ENCODE peak calls at places on chromosome 1, in five cellular contexts. L is colonic mucosa, H is fibroblast of lung, R is H9, D is HCT116. B is an unnamed sample.

GRCh38 chr1:24735619-24736375 is 9.4 kb upstream of the CLIC4 start:
- DNase-seq in H (peak; percentile 71), D (no peak), L (no peak), R (no peak), B (peak; percentile 61)

GRCh38 chr1:30472009-30472408 is 251.4 kb downstream of the MATN1 start:
- DNase-seq in D (no peak), R (no peak), L (no peak), H (no peak), B (no peak)

GRCh38 chr1:12478612-12478985 is 139.4 kb downstream of the DHRS3 start:
- DNase-seq in R (no peak), H (no peak), L (no peak), D (no peak), B (no peak)

GRCh38 chr1:32051706-32052105 is 21.0 kb upstream of the TMEM39B start:
- DNase-seq in R (no peak), H (no peak), L (no peak), D (no peak), B (no peak)

GRCh38 chr1:203769505-203770343 is 4.7 kb downstream of the LAX1 start:
- DNase-seq in D (no peak), L (peak; percentile 86), H (peak; percentile 93), R (no peak), B (no peak)

GRCh38 chr1:29586991-29587745 is 350.8 kb downstream of the PTPRU start:
- DNase-seq in D (no peak), L (no peak), R (no peak), H (peak; percentile 69), B (no peak)

GRCh38 chr1:203557390-203557789 is 63.4 kb downstream of the OPTC start:
- DNase-seq in D (no peak), R (no peak), H (peak; percentile 88), L (no peak), B (no peak)

GRCh38 chr1:208172389-208173140 is 71.6 kb downstream of the PLXNA2 start:
- DNase-seq in H (peak; percentile 39), D (no peak), L (no peak), R (no peak), B (no peak)

GRCh38 chr1:89260042-89260441 is 12.6 kb downstream of the GBP5 start:
- DNase-seq in H (no peak), D (no peak), R (peak; percentile 29), L (no peak), B (no peak)

GRCh38 chr1:90347366-90347765 is 352.5 kb downstream of the ZNF326 start:
- DNase-seq in H (no peak), L (peak; percentile 62), R (no peak), D (no peak), B (no peak)

GRCh38 chr1:226778657-226779058 is 39.6 kb upstream of the ITPKB start:
- DNase-seq in H (peak; percentile 98), R (no peak), D (no peak), L (peak; percentile 49), B (no peak)

GRCh38 chr1:13228343-13228781 is 2.4 kb upstream of the PRAMEF18 start:
- DNase-seq in D (peak; percentile 22), R (no peak), H (no peak), L (peak; percentile 38), B (no peak)

GRCh38 chr1:9626201-9626608 is 25.3 kb upstream of the PIK3CD start:
- DNase-seq in D (no peak), R (no peak), L (no peak), H (no peak), B (no peak)

GRCh38 chr1:173717238-173717637 is 2.5 kb downstream of the KLHL20 start:
- DNase-seq in R (no peak), D (no peak), H (peak; percentile 6), L (no peak), B (no peak)

GRCh38 chr1:55211909-55212308 is 3.3 kb downstream of the USP24 start:
- DNase-seq in R (no peak), L (no peak), D (no peak), H (no peak), B (no peak)

GRCh38 chr1:50704126-50704525 is 255.9 kb downstream of the FAF1 start:
- DNase-seq in L (no peak), R (no peak), D (peak; percentile 6), H (peak; percentile 19), B (peak; percentile 52)

GRCh38 chr1:94919241-94920030 is 7.5 kb downstream of the CNN3 start:
- DNase-seq in R (no peak), D (no peak), H (peak; percentile 51), L (peak; percentile 59), B (no peak)

GRCh38 chr1:245201827-245202226 is 47.0 kb downstream of the KIF26B start:
- DNase-seq in D (no peak), L (no peak), R (no peak), H (no peak), B (no peak)

GRCh38 chr1:90607736-90608135 is 109.4 kb downstream of the BARHL2 start:
- DNase-seq in R (no peak), D (no peak), H (no peak), L (no peak), B (no peak)

GRCh38 chr1:110829955-110830553 is 42.9 kb upstream of the CD53 start:
- DNase-seq in H (peak; percentile 0), D (peak; percentile 45), R (peak; percentile 51), L (peak; percentile 20), B (peak; percentile 72)

GRCh38 chr1:54009406-54009805 is 8.6 kb downstream of the LDLRAD1 start:
- DNase-seq in H (no peak), R (no peak), D (no peak), L (no peak), B (no peak)

GRCh38 chr1:206631085-206631509 is 4.2 kb upstream of the DYRK3 start:
- DNase-seq in R (peak; percentile 93), H (peak; percentile 80), L (peak; percentile 59), D (peak; percentile 88), B (peak; percentile 82)

GRCh38 chr1:195894411-195894810 is 713.8 kb downstream of the KCNT2 start:
- DNase-seq in L (no peak), D (no peak), R (no peak), H (peak; percentile 19), B (no peak)

GRCh38 chr1:32539584-32540571 is 651 bp downstream of the ZBTB8A start:
- DNase-seq in L (peak; percentile 34), R (peak; percentile 46), D (no peak), H (peak; percentile 64), B (peak; percentile 89)

GRCh38 chr1:101081496-101082282 is 56.1 kb upstream of the DPH5 start:
- DNase-seq in H (no peak), R (no peak), D (no peak), L (no peak), B (no peak)

GRCh38 chr1:243345205-243345604 is 89.4 kb downstream of the SDCCAG8 start:
- DNase-seq in R (no peak), D (no peak), H (no peak), L (no peak), B (no peak)

GRCh38 chr1:243482237-243483022 is 226.6 kb downstream of the SDCCAG8 start:
- DNase-seq in H (peak; percentile 77), R (peak; percentile 69), L (no peak), D (no peak), B (peak; percentile 58)

GRCh38 chr1:971751-972506 is 5.6 kb downstream of the PLEKHN1 start:
- DNase-seq in L (no peak), H (no peak), D (no peak), R (no peak), B (no peak)

GRCh38 chr1:116483481-116484309 is 87.1 kb downstream of the CD58 start:
- DNase-seq in D (no peak), H (no peak), L (peak; percentile 82), R (no peak), B (no peak)

GRCh38 chr1:91427741-91428140 is 23.1 kb upstream of the HFM1 start:
- DNase-seq in R (peak; percentile 56), D (no peak), L (no peak), H (no peak), B (no peak)

GRCh38 chr1:174965006-174965971 is 34.5 kb upstream of the CACYBP start:
- DNase-seq in R (no peak), D (no peak), H (no peak), L (peak; percentile 62), B (no peak)
- H3K9ac ChIP-seq in R (no peak overlapping the region), D (no peak overlapping the region), H (no peak overlapping the region), L (peak overlapping the region; percentile 5), B (no peak overlapping the region)

GRCh38 chr1:19599810-19600209 is 44.3 kb upstream of the NBL1 start:
- DNase-seq in D (no peak), H (no peak), L (no peak), R (no peak), B (no peak)

GRCh38 chr1:19596719-19597462 is 47.2 kb upstream of the NBL1 start:
- DNase-seq in R (peak; percentile 99), D (peak; percentile 96), H (peak; percentile 94), L (peak; percentile 98), B (peak; percentile 97)

GRCh38 chr1:19591482-19592093 is 52.5 kb upstream of the NBL1 start:
- DNase-seq in H (no peak), R (no peak), D (no peak), L (no peak), B (no peak)

GRCh38 chr1:19597463-19598309 is 46.4 kb upstream of the NBL1 start:
- DNase-seq in H (peak; percentile 50), L (peak; percentile 56), D (peak; percentile 19), R (no peak), B (no peak)

GRCh38 chr1:19596065-19596718 is 47.9 kb upstream of the NBL1 start:
- DNase-seq in D (no peak), R (no peak), L (no peak), H (no peak), B (peak; percentile 50)
- H3K9ac ChIP-seq in D (peak overlapping the region; percentile 94), R (peak overlapping the region; percentile 84), L (peak overlapping the region; percentile 73), H (peak overlapping the region; percentile 74), B (no peak overlapping the region)

GRCh38 chr1:154841384-154841783 is 28.7 kb downstream of the KCNN3 start:
- DNase-seq in D (no peak), R (no peak), H (no peak), L (no peak), B (no peak)
- H3K9ac ChIP-seq in D (no peak overlapping the region), R (no peak overlapping the region), H (no peak overlapping the region), L (no peak overlapping the region), B (no peak overlapping the region)

DNA sequence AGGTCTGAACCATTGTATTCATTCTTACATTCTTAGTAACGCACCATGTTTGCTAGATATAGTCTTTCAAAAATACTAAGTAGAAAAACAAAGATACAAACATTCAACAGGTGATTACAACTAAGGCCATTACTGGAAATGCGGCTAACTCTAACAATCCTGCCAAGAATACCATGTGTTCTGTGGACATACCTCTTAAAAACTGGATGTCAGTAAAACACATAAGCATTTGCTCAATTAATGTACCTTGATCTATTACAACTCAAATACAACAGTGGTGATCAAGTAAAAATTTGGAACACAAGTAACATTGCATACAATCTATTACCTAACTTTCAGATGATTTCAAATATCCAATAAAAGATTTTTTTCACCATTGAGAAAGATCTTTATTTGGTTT is 15.4 kb downstream of the ANGPTL3 start:
- DNase-seq in R (no peak), D (no peak), L (no peak), H (no peak), B (no peak)
- H3K9ac ChIP-seq in R (no peak overlapping the region), D (no peak overlapping the region), L (no peak overlapping the region), H (no peak overlapping the region), B (no peak overlapping the region)

B was measured in neural progenitor cell.